ENCODE peak calls at places on chromosome 17, in eight cellular contexts. J is IMR-90, H is astrocyte of the spinal cord, Q is non-pigmented ciliary epithelial cell, Z is HT-29, S is NCI-H2081 treated with DMSO at 0.1 percent for 48 hours, Y is ELF-1, F is heart left ventricle. T is an unnamed sample.

GRCh38 chr17:64164592-64165285 is 34.8 kb upstream of the ERN1 start:
- DNase-seq in J (no peak), H (no peak), Q (no peak), Z (no peak), S (no peak), Y (no peak), F (no peak), T (no peak)

GRCh38 chr17:75703591-75703990 is 17.7 kb upstream of the ITGB4 start:
- DNase-seq in J (no peak), H (no peak), Q (no peak), Z (no peak), S (no peak), Y (no peak), F (no peak), T (no peak)

GRCh38 chr17:75130059-75130631 is 1.4 kb downstream of the NT5C start:
- DNase-seq in J (no peak), H (no peak), Q (no peak), Z (no peak), S (no peak), Y (no peak), F (no peak), T (no peak)

GRCh38 chr17:70073326-70073725 is 1.7 kb upstream of the KCNJ16 start:
- DNase-seq in J (no peak), H (no peak), Q (no peak), Z (no peak), S (no peak), Y (no peak), F (no peak), T (no peak)

GRCh38 chr17:75605790-75606189 is 18.2 kb downstream of the MYO15B start:
- DNase-seq in J (no peak), H (no peak), Q (no peak), Z (no peak), S (no peak), Y (no peak), F (peak; percentile 16), T (no peak)

GRCh38 chr17:79473111-79473835 is 137.6 kb downstream of the RBFOX3 start:
- DNase-seq in J (no peak), H (no peak), Q (no peak), Z (no peak), S (no peak), Y (no peak), F (no peak), T (no peak)

GRCh38 chr17:76801706-76802105 is 63.8 kb downstream of the MFSD11 start:
- DNase-seq in J (no peak), H (no peak), Q (no peak), Z (no peak), S (no peak), Y (no peak), F (no peak), T (no peak)

GRCh38 chr17:74677558-74678466 is 34.9 kb downstream of the CD300LF start:
- DNase-seq in J (peak; percentile 2), H (no peak), Q (no peak), Z (no peak), S (no peak), Y (peak; percentile 59), F (peak; percentile 72), T (no peak)

GRCh38 chr17:42422412-42422957 is 571 bp downstream of the CAVIN1 start:
- DNase-seq in J (peak; percentile 32), H (no peak), Q (no peak), Z (peak; percentile 65), S (no peak), Y (peak; percentile 63), F (peak; percentile 54), T (no peak)

GRCh38 chr17:21126645-21127507 is at the start of gene DHRS7B:
- DNase-seq in J (peak; percentile 88), H (peak; percentile 89), Q (peak; percentile 58), Z (peak; percentile 98), S (peak; percentile 63), Y (peak; percentile 96), F (peak; percentile 98), T (peak; percentile 68)

GRCh38 chr17:80055597-80055996 is 19.2 kb downstream of the CCDC40 start:
- DNase-seq in J (no peak), H (no peak), Q (no peak), Z (no peak), S (no peak), Y (no peak), F (no peak), T (no peak)

GRCh38 chr17:71522383-71522782 is 598.4 kb upstream of the SOX9 start:
- DNase-seq in J (no peak), H (peak; percentile 51), Q (no peak), Z (no peak), S (no peak), Y (no peak), F (no peak), T (no peak)

GRCh38 chr17:39845052-39845976 is 18.8 kb downstream of the IKZF3 start:
- DNase-seq in J (peak; percentile 5), H (no peak), Q (no peak), Z (no peak), S (no peak), Y (no peak), F (no peak), T (no peak)

GRCh38 chr17:74649909-74650308 is 26.4 kb upstream of the CD300E start:
- DNase-seq in J (no peak), H (no peak), Q (no peak), Z (no peak), S (no peak), Y (peak; percentile 44), F (no peak), T (no peak)

GRCh38 chr17:2049333-2050245 is 5.3 kb upstream of the HIC1 start:
- DNase-seq in J (peak; percentile 77), H (peak; percentile 80), Q (no peak), Z (peak; percentile 39), S (no peak), Y (peak; percentile 63), F (peak; percentile 90), T (peak; percentile 75)

GRCh38 chr17:50564916-50565315 is 4.4 kb downstream of the CACNA1G start:
- DNase-seq in J (peak; percentile 56), H (no peak), Q (no peak), Z (no peak), S (no peak), Y (no peak), F (peak; percentile 81), T (peak; percentile 19)

GRCh38 chr17:48358203-48358602 is 71.8 kb downstream of the SKAP1 start:
- DNase-seq in J (no peak), H (no peak), Q (no peak), Z (no peak), S (no peak), Y (no peak), F (no peak), T (no peak)

GRCh38 chr17:64115871-64116534 is 13.9 kb downstream of the ERN1 start:
- DNase-seq in J (peak; percentile 94), H (no peak), Q (no peak), Z (no peak), S (no peak), Y (no peak), F (no peak), T (no peak)

GRCh38 chr17:1649844-1650409 is at the start of gene RILP:
- DNase-seq in J (no peak), H (peak; percentile 16), Q (no peak), Z (peak; percentile 87), S (no peak), Y (peak; percentile 74), F (peak; percentile 94), T (no peak)

GRCh38 chr17:81395600-81396277 is 482 bp downstream of the BAHCC1 start:
- DNase-seq in J (no peak), H (no peak), Q (no peak), Z (peak; percentile 12), S (no peak), Y (peak; percentile 47), F (no peak), T (no peak)

GRCh38 chr17:13311301-13311700 is 290.4 kb downstream of the HS3ST3A1 start:
- DNase-seq in J (peak; percentile 12), H (peak; percentile 33), Q (peak; percentile 19), Z (no peak), S (no peak), Y (no peak), F (no peak), T (no peak)

GRCh38 chr17:49003557-49004511 is 6.6 kb downstream of the IGF2BP1 start:
- DNase-seq in J (peak; percentile 37), H (peak; percentile 58), Q (no peak), Z (no peak), S (no peak), Y (peak; percentile 60), F (no peak), T (no peak)